ENCODE peak calls at places on chromosomes 1 and 21, in four cellular contexts. V is Caco-2; B is activated naive CD4-positive, alpha-beta T cell treated with anti-CD3 and anti-CD28 coated beads, Interleukin-2, amount 50 U/mL, for 16 hours; S is DMS 273 treated with DMSO at 0.1 percent for 48 hours. X is an unnamed sample.

GRCh38 chr1:156163712-156164464 is 10.5 kb downstream of the SEMA4A start:
- DNase-seq in S (no peak), V (no peak), B (no peak), X (no peak)

GRCh38 chr1:9093581-9093980 is 24.1 kb upstream of the SLC2A5 start:
- DNase-seq in V (no peak), B (no peak), S (no peak), X (no peak)

GRCh38 chr1:101653482-101653946 is 343.2 kb downstream of the OLFM3 start:
- DNase-seq in S (no peak), B (no peak), V (peak; percentile 20), X (no peak)

GRCh38 chr1:61641578-61642336 is 83.2 kb downstream of the TM2D1 start:
- DNase-seq in B (peak; percentile 62), V (peak; percentile 31), S (no peak), X (no peak)

GRCh38 chr1:152410028-152410427 is 4.0 kb downstream of the CRNN start:
- DNase-seq in B (no peak), S (no peak), V (no peak), X (no peak)

GRCh38 chr1:56453016-56453721 is 126.2 kb downstream of the PLPP3 start:
- DNase-seq in B (no peak), V (no peak), S (no peak), X (no peak)

GRCh38 chr1:201064806-201065205 is 41.3 kb upstream of the KIF21B start:
- DNase-seq in B (no peak), S (no peak), V (no peak), X (no peak)

GRCh38 chr21:16588433-16588860 is 858.7 kb downstream of the USP25 start:
- DNase-seq in S (no peak), B (no peak), V (peak; percentile 40), X (no peak)

GRCh38 chr1:151399890-151400235 is 490 bp downstream of the PSMB4 start:
- DNase-seq in V (no peak), B (no peak), S (peak; percentile 91), X (no peak)

GRCh38 chr1:25641931-25642611 is 25.5 kb downstream of the MAN1C1 start:
- DNase-seq in V (no peak), B (no peak), S (no peak), X (no peak)

GRCh38 chr1:14946567-14947285 is 206.8 kb upstream of the TMEM51 start:
- DNase-seq in S (no peak), V (no peak), B (no peak), X (no peak)

GRCh38 chr1:200901350-200901749 is 6.7 kb downstream of the INAVA start:
- DNase-seq in S (no peak), V (no peak), B (no peak), X (no peak)

GRCh38 chr1:166133276-166133841 is 33.4 kb downstream of the FAM78B start:
- DNase-seq in V (no peak), S (no peak), B (no peak), X (peak; percentile 15)

GRCh38 chr1:157992031-157992568 is 1.3 kb upstream of the KIRREL1 start:
- DNase-seq in B (peak; percentile 30), V (peak; percentile 68), S (peak; percentile 61), X (peak; percentile 69)